ENCODE peak calls at places on chromosome 5, in six cellular contexts. One of them, this sample, is unnamed. For H3K4me1 and H3K9me3, the result is how much of the 10 kb centered on the place peaks cover.

GRCh38 chr5:12648558-12648957 is 744.3 kb upstream of the CTNND2 start:
- DNase-seq in adrenal gland: no peak
- DNase-seq in A549: no peak
- DNase-seq in lung: no peak
- DNase-seq in cardiac muscle cell: no peak
- DNase-seq in BE2C: no peak
- DNase-seq in this sample: no peak

GRCh38 chr5:57802131-57802530 is 319.5 kb upstream of the ACTBL2 start:
- DNase-seq in adrenal gland: no peak
- DNase-seq in A549: no peak
- DNase-seq in lung: no peak
- DNase-seq in cardiac muscle cell: no peak
- DNase-seq in BE2C: no peak
- DNase-seq in this sample: no peak

GRCh38 chr5:125349432-125349831 is 603.0 kb upstream of the ZNF608 start:
- DNase-seq in adrenal gland: no peak
- DNase-seq in A549: no peak
- DNase-seq in lung: no peak
- DNase-seq in cardiac muscle cell: peak
- DNase-seq in BE2C: no peak
- DNase-seq in this sample: peak

GRCh38 chr5:33513786-33514185 is 73.0 kb downstream of the TARS1 start:
- DNase-seq in adrenal gland: no peak
- DNase-seq in A549: no peak
- DNase-seq in lung: no peak
- DNase-seq in cardiac muscle cell: peak
- DNase-seq in BE2C: no peak
- DNase-seq in this sample: no peak

GRCh38 chr5:59317023-59317771 is 576.3 kb downstream of the PDE4D start:
- DNase-seq in adrenal gland: no peak
- DNase-seq in A549: no peak
- DNase-seq in lung: no peak
- DNase-seq in cardiac muscle cell: peak
- DNase-seq in BE2C: peak
- DNase-seq in this sample: peak

GRCh38 chr5:157651011-157651611 is 1.1 kb downstream of the SOX30 start:
- DNase-seq in adrenal gland: no peak
- DNase-seq in A549: no peak
- DNase-seq in lung: no peak
- DNase-seq in cardiac muscle cell: no peak
- DNase-seq in BE2C: no peak
- DNase-seq in this sample: no peak

GRCh38 chr5:73540192-73540591 is 25.2 kb downstream of the ANKRA2 start:
- DNase-seq in adrenal gland: no peak
- DNase-seq in A549: peak
- DNase-seq in lung: no peak
- DNase-seq in cardiac muscle cell: peak
- DNase-seq in BE2C: no peak
- DNase-seq in this sample: no peak

GRCh38 chr5:177458912-177459350 is 12.3 kb downstream of the PRR7 start:
- DNase-seq in adrenal gland: no peak
- DNase-seq in A549: peak
- DNase-seq in lung: no peak
- DNase-seq in cardiac muscle cell: peak
- DNase-seq in BE2C: peak
- DNase-seq in this sample: no peak

GRCh38 chr5:8993031-8993430 is 552.8 kb downstream of the SEMA5A start:
- DNase-seq in adrenal gland: no peak
- DNase-seq in A549: peak
- DNase-seq in lung: no peak
- DNase-seq in cardiac muscle cell: peak
- DNase-seq in BE2C: no peak
- DNase-seq in this sample: no peak

GRCh38 chr5:472076-472655 is 29.2 kb downstream of the EXOC3 start:
- DNase-seq in adrenal gland: no peak
- DNase-seq in A549: no peak
- DNase-seq in lung: no peak
- DNase-seq in cardiac muscle cell: peak
- DNase-seq in BE2C: peak
- DNase-seq in this sample: no peak

GRCh38 chr5:58902765-58903164 is 319.9 kb downstream of the RAB3C start:
- DNase-seq in adrenal gland: no peak
- DNase-seq in A549: peak
- DNase-seq in lung: no peak
- DNase-seq in cardiac muscle cell: no peak
- DNase-seq in BE2C: no peak
- DNase-seq in this sample: no peak

GRCh38 chr5:95959051-95959963 is 2.3 kb downstream of the ELL2 start:
- DNase-seq in adrenal gland: no peak
- DNase-seq in A549: no peak
- DNase-seq in lung: no peak
- DNase-seq in cardiac muscle cell: no peak
- DNase-seq in BE2C: no peak
- DNase-seq in this sample: peak

GRCh38 chr5:143205386-143205785 is 198.1 kb downstream of the NR3C1 start:
- DNase-seq in adrenal gland: no peak
- DNase-seq in A549: no peak
- DNase-seq in lung: no peak
- DNase-seq in cardiac muscle cell: peak
- DNase-seq in BE2C: no peak
- DNase-seq in this sample: no peak

GRCh38 chr5:143207563-143208364 is 195.7 kb downstream of the NR3C1 start:
- DNase-seq in adrenal gland: no peak
- DNase-seq in A549: no peak
- DNase-seq in lung: no peak
- DNase-seq in cardiac muscle cell: no peak
- DNase-seq in BE2C: no peak
- DNase-seq in this sample: no peak

GRCh38 chr5:143205879-143206193 is 197.7 kb downstream of the NR3C1 start:
- DNase-seq in adrenal gland: no peak
- DNase-seq in A549: no peak
- DNase-seq in lung: no peak
- DNase-seq in cardiac muscle cell: no peak
- DNase-seq in BE2C: no peak
- DNase-seq in this sample: no peak

GRCh38 chr5:143207058-143207457 is 196.4 kb downstream of the NR3C1 start:
- DNase-seq in adrenal gland: no peak
- DNase-seq in A549: no peak
- DNase-seq in lung: no peak
- DNase-seq in cardiac muscle cell: no peak
- DNase-seq in BE2C: no peak
- DNase-seq in this sample: no peak

GRCh38 chr5:143206194-143207053 is 197.1 kb downstream of the NR3C1 start:
- DNase-seq in adrenal gland: no peak
- DNase-seq in A549: no peak
- DNase-seq in lung: no peak
- DNase-seq in cardiac muscle cell: no peak
- DNase-seq in BE2C: no peak
- DNase-seq in this sample: no peak
- H3K4me3 ChIP-seq in adrenal gland: no peak
- H3K4me3 ChIP-seq in A549: no peak
- H3K4me3 ChIP-seq in lung: no peak
- H3K4me3 ChIP-seq in cardiac muscle cell: no peak
- H3K4me3 ChIP-seq in BE2C: no peak
- H3K4me3 ChIP-seq in this sample: no peak

GRCh38 chr5:139705191-139705590 is 57.0 kb downstream of the CXXC5 start:
- DNase-seq in adrenal gland: no peak
- DNase-seq in A549: no peak
- DNase-seq in lung: no peak
- DNase-seq in cardiac muscle cell: no peak
- DNase-seq in BE2C: no peak
- DNase-seq in this sample: no peak

GRCh38 chr5:139702548-139702947 is 54.4 kb downstream of the CXXC5 start:
- DNase-seq in adrenal gland: no peak
- DNase-seq in A549: no peak
- DNase-seq in lung: no peak
- DNase-seq in cardiac muscle cell: no peak
- DNase-seq in BE2C: no peak
- DNase-seq in this sample: no peak

GRCh38 chr5:139707445-139708003 is 59.4 kb downstream of the CXXC5 start:
- DNase-seq in adrenal gland: no peak
- DNase-seq in A549: no peak
- DNase-seq in lung: no peak
- DNase-seq in cardiac muscle cell: no peak
- DNase-seq in BE2C: no peak
- DNase-seq in this sample: no peak

GRCh38 chr5:139705655-139706587 is 57.8 kb downstream of the CXXC5 start:
- DNase-seq in adrenal gland: no peak
- DNase-seq in A549: no peak
- DNase-seq in lung: no peak
- DNase-seq in cardiac muscle cell: no peak
- DNase-seq in BE2C: no peak
- DNase-seq in this sample: no peak

GRCh38 chr5:139704748-139705147 is 56.6 kb downstream of the CXXC5 start:
- DNase-seq in adrenal gland: no peak
- DNase-seq in A549: no peak
- DNase-seq in lung: no peak
- DNase-seq in cardiac muscle cell: no peak
- DNase-seq in BE2C: no peak
- DNase-seq in this sample: no peak
- H3K4me1 ChIP-seq in adrenal gland: under half
- H3K4me1 ChIP-seq in A549: under half
- H3K4me1 ChIP-seq in lung: under half
- H3K4me1 ChIP-seq in cardiac muscle cell: under half
- H3K4me1 ChIP-seq in BE2C: under half
- H3K4me1 ChIP-seq in this sample: under half

DNA sequence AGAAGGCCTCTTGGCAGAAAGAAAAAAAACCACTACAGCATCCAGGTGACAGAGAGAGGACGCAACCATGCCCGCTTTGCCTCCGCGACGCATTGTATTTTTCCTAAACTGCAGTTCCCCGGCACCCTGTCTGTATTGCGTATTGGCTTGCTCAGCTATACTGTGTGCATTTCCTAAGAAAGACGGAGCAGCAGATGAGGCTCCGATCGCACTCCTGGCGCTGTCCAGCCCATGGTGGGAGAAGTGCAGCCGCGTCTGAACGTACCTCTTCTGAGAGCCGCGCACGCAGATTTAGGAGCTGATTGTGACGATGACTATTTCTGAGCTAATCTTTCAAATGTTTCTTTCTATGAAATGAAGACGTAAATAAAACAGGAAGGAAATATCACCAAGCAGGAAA is 366.5 kb downstream of the IRX1 start:
- DNase-seq in adrenal gland: no peak
- DNase-seq in A549: no peak
- DNase-seq in lung: no peak
- DNase-seq in cardiac muscle cell: no peak
- DNase-seq in BE2C: no peak
- DNase-seq in this sample: no peak
- H3K9me3 ChIP-seq in adrenal gland: under half
- H3K9me3 ChIP-seq in A549: under half
- H3K9me3 ChIP-seq in lung: under half
- H3K9me3 ChIP-seq in cardiac muscle cell: under half
- H3K9me3 ChIP-seq in BE2C: under half
- H3K9me3 ChIP-seq in this sample: under half

DNA sequence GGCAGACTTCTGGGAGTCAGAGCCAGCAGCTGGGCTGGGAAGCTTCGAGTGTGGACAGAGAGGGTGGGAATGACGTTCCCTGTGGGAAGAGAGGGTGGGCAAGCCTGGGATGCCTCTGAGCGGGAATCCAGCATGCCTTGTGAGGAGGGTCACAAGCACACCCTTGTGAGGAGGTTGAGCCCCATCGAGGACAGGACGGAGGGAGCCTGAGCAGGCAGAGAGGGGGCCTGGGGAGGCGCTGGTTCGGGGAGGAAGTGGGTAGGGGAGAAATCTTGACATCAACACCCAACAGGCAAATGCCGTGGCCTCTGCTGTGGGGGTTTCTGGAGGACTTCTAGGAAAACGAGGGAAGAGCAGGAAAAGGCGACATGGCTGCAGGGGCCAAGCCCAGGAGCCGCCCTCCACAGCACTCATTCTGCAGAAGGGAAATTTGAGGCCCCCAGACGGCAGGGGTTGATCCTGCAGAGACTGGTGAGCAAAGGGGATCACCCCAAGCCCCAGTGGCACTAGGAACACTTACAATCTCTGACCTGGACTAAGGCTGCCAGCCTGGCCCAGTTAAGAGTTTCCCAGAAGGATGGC is 1.1 kb upstream of the IL13 start:
- DNase-seq in adrenal gland: peak
- DNase-seq in A549: no peak
- DNase-seq in lung: no peak
- DNase-seq in cardiac muscle cell: no peak
- DNase-seq in BE2C: no peak
- DNase-seq in this sample: no peak
- H3K4me3 ChIP-seq in adrenal gland: no peak
- H3K4me3 ChIP-seq in A549: no peak
- H3K4me3 ChIP-seq in lung: no peak
- H3K4me3 ChIP-seq in cardiac muscle cell: no peak
- H3K4me3 ChIP-seq in BE2C: no peak
- H3K4me3 ChIP-seq in this sample: no peak

DNA sequence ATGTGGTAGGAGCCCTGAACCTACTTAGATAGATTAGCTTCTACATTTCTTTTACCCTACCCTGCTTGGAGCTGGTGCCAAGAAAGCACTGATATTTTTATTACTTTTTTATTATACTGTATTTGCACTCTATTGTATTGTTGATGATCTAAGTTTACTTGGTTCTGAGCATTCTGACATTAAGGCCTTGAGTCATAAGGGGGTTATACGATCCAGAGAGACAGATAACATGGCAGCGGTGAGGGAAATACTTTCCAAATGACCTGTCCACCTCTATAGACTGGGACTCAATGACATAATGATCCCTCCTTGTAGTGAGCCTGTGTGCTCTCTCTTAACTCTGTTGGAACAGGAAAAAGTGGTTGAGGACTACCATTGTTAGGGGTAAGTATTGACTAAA is 176.3 kb downstream of the MAN2A1 start:
- DNase-seq in adrenal gland: no peak
- DNase-seq in A549: no peak
- DNase-seq in lung: no peak
- DNase-seq in cardiac muscle cell: peak
- DNase-seq in BE2C: no peak
- DNase-seq in this sample: no peak
- H3K4me1 ChIP-seq in adrenal gland: under half
- H3K4me1 ChIP-seq in A549: under half
- H3K4me1 ChIP-seq in lung: under half
- H3K4me1 ChIP-seq in cardiac muscle cell: under half
- H3K4me1 ChIP-seq in BE2C: under half
- H3K4me1 ChIP-seq in this sample: under half

GRCh38 chr5:113181409-113181808 is 204.8 kb downstream of the DCP2 start:
- DNase-seq in adrenal gland: no peak
- DNase-seq in A549: no peak
- DNase-seq in lung: no peak
- DNase-seq in cardiac muscle cell: no peak
- DNase-seq in BE2C: no peak
- DNase-seq in this sample: no peak
- H3K9me3 ChIP-seq in adrenal gland: under half
- H3K9me3 ChIP-seq in A549: under half
- H3K9me3 ChIP-seq in lung: under half
- H3K9me3 ChIP-seq in cardiac muscle cell: under half
- H3K9me3 ChIP-seq in BE2C: under half
- H3K9me3 ChIP-seq in this sample: under half

GRCh38 chr5:150139334-150139733 is 16.3 kb downstream of the PDGFRB start:
- DNase-seq in adrenal gland: no peak
- DNase-seq in A549: no peak
- DNase-seq in lung: no peak
- DNase-seq in cardiac muscle cell: peak
- DNase-seq in BE2C: no peak
- DNase-seq in this sample: no peak
- H3K4me3 ChIP-seq in adrenal gland: no peak
- H3K4me3 ChIP-seq in A549: no peak
- H3K4me3 ChIP-seq in lung: no peak
- H3K4me3 ChIP-seq in cardiac muscle cell: no peak
- H3K4me3 ChIP-seq in BE2C: no peak
- H3K4me3 ChIP-seq in this sample: no peak